ENCODE peak calls at places on chromosomes 6 and 20, in eight cellular contexts. R is colonic mucosa; S is tibial artery; K is uterus; D is fibroblast of lung; H is suprapubic skin; P is naive thymus-derived CD4-positive, alpha-beta T cell; E is GM23248. O is an unnamed sample. For H3K4me1, the result is how much of the 10 kb centered on the place peaks cover.

GRCh38 chr6:150076196-150076893 is 7.4 kb upstream of the ULBP3 start:
- DNase-seq in S (no peak), K (no peak), E (peak), H (no peak), P (no peak), D (peak), R (no peak), O (no peak)

GRCh38 chr6:26194329-26194701 is 107.1 kb downstream of the HFE start:
- DNase-seq in D (no peak), R (no peak), P (no peak), S (no peak), H (no peak), E (no peak), K (no peak), O (no peak)

GRCh38 chr6:136111831-136112230 is 138.3 kb downstream of the MTFR2 start:
- DNase-seq in S (no peak), D (no peak), P (no peak), E (no peak), K (no peak), R (no peak), H (no peak), O (no peak)

GRCh38 chr6:42819803-42820508 is 38.1 kb downstream of the BICRAL start:
- DNase-seq in K (peak), H (no peak), D (no peak), R (no peak), P (peak), E (peak), S (no peak), O (peak)

GRCh38 chr20:32823737-32824588 is 4.2 kb downstream of the MAPRE1 start:
- DNase-seq in E (peak), K (no peak), P (no peak), H (no peak), D (peak), R (no peak), S (no peak), O (no peak)

GRCh38 chr20:52031574-52032303 is 159.8 kb downstream of the ZFP64 start:
- DNase-seq in K (no peak), E (peak), D (peak), P (no peak), R (peak), S (no peak), H (no peak), O (peak)

GRCh38 chr6:51743999-51744398 is 343.4 kb downstream of the PKHD1 start:
- DNase-seq in K (no peak), D (no peak), S (no peak), R (no peak), H (no peak), E (no peak), P (no peak), O (no peak)

GRCh38 chr6:37049990-37050853 is 44.8 kb downstream of the FGD2 start:
- DNase-seq in E (no peak), S (peak), D (no peak), K (peak), H (peak), R (peak), P (peak), O (peak)

GRCh38 chr6:129994410-129994809 is 24.0 kb upstream of the L3MBTL3 start:
- DNase-seq in K (no peak), D (no peak), H (no peak), R (no peak), S (no peak), P (no peak), E (no peak), O (no peak)

GRCh38 chr6:115666997-115667396 is 393.7 kb downstream of the FRK start:
- DNase-seq in S (no peak), H (no peak), E (no peak), D (no peak), R (no peak), K (no peak), P (no peak), O (no peak)

GRCh38 chr20:59207742-59208357 is 44.2 kb downstream of the ZNF831 start:
- DNase-seq in H (no peak), S (no peak), R (peak), E (peak), K (no peak), D (no peak), P (peak), O (peak)

GRCh38 chr6:158605266-158605878 is 39.2 kb downstream of the DYNLT1 start:
- DNase-seq in E (peak), K (peak), R (peak), P (peak), D (peak), H (no peak), S (peak), O (peak)

GRCh38 chr20:55058938-55059337 is 583.5 kb downstream of the DOK5 start:
- DNase-seq in D (no peak), H (no peak), S (no peak), R (no peak), E (no peak), P (no peak), K (no peak), O (no peak)

GRCh38 chr20:62642666-62643520 is 590 bp downstream of the SLCO4A1 start:
- DNase-seq in R (peak), H (no peak), D (peak), E (peak), P (peak), S (no peak), K (no peak), O (peak)

GRCh38 chr6:134046054-134046453 is 6.4 kb downstream of the SLC2A12 start:
- DNase-seq in R (no peak), E (peak), H (no peak), K (no peak), S (no peak), P (no peak), D (peak), O (no peak)

GRCh38 chr20:9503530-9504251 is 10.7 kb upstream of the LAMP5 start:
- DNase-seq in P (no peak), S (no peak), E (peak), D (peak), K (no peak), H (no peak), R (no peak), O (no peak)

GRCh38 chr20:61753196-61753942 is 312.3 kb downstream of the TAF4 start:
- DNase-seq in H (no peak), E (peak), P (no peak), D (peak), R (no peak), K (no peak), S (no peak), O (no peak)

GRCh38 chr20:63733117-63733516 is 3.3 kb upstream of the LIME1 start:
- DNase-seq in S (no peak), E (no peak), H (peak), P (no peak), K (no peak), D (no peak), R (no peak), O (no peak)

GRCh38 chr6:17519120-17519519 is 81.0 kb upstream of the FAM8A1 start:
- DNase-seq in P (no peak), H (no peak), R (no peak), E (peak), K (no peak), S (no peak), D (peak), O (no peak)

GRCh38 chr20:21208999-21209398 is 83.1 kb downstream of the KIZ start:
- DNase-seq in K (no peak), D (no peak), E (no peak), S (no peak), P (no peak), R (no peak), H (no peak), O (no peak)

GRCh38 chr6:159633196-159633595 is 59.8 kb downstream of the SOD2 start:
- DNase-seq in P (no peak), E (peak), R (no peak), D (peak), S (no peak), K (no peak), H (no peak), O (no peak)

GRCh38 chr20:39941235-39941634 is 747.8 kb downstream of the MAFB start:
- DNase-seq in K (no peak), D (no peak), P (no peak), E (no peak), R (no peak), S (peak), H (no peak), O (no peak)

GRCh38 chr20:21006611-21007010 is 99.5 kb downstream of the LINC00237 start:
- DNase-seq in D (no peak), K (no peak), E (no peak), R (no peak), H (no peak), S (no peak), P (no peak), O (no peak)

GRCh38 chr6:131979515-131980337 is 28.6 kb upstream of the CCN2 start:
- DNase-seq in K (no peak), R (no peak), P (no peak), E (peak), D (peak), S (no peak), H (no peak), O (no peak)

GRCh38 chr6:100617633-100618348 is 153.1 kb upstream of the SIM1 start:
- DNase-seq in K (no peak), H (no peak), S (no peak), D (no peak), E (peak), R (no peak), P (no peak), O (no peak)

GRCh38 chr6:131754088-131754487 is 43.3 kb upstream of the CTAGE9 start:
- DNase-seq in R (no peak), K (no peak), D (peak), H (no peak), E (peak), P (no peak), S (no peak), O (no peak)

GRCh38 chr6:36355819-36356218 is 19.1 kb upstream of the BNIP5 start:
- DNase-seq in K (no peak), R (no peak), P (no peak), D (peak), S (no peak), H (no peak), E (no peak), O (no peak)

GRCh38 chr20:47287609-47288144 is 68.8 kb downstream of the ZMYND8 start:
- DNase-seq in P (no peak), D (no peak), K (no peak), E (no peak), R (no peak), H (no peak), S (no peak), O (no peak)

GRCh38 chr6:125780540-125781306 is 10.0 kb upstream of the NCOA7 start:
- DNase-seq in P (peak), E (peak), K (peak), D (peak), H (no peak), R (peak), S (peak), O (peak)

GRCh38 chr20:52267418-52267817 is 75.8 kb upstream of the ZFP64 start:
- DNase-seq in H (no peak), S (no peak), D (no peak), R (no peak), P (no peak), K (no peak), E (no peak), O (no peak)

GRCh38 chr6:127340171-127340570 is 3.2 kb downstream of the ECHDC1 start:
- DNase-seq in E (no peak), R (no peak), S (no peak), H (no peak), D (no peak), P (no peak), K (no peak), O (no peak)
- H3K4me1 ChIP-seq in E (under half), R (under half), S (under half), H (under half), D (under half), P (under half), K (under half), O (under half)

GRCh38 chr6:87590989-87591388 is 1.1 kb downstream of the ORC3 start:
- DNase-seq in D (peak), P (no peak), S (no peak), R (no peak), E (peak), H (no peak), K (no peak), O (no peak)

GRCh38 chr6:87586371-87587077 is 3.3 kb downstream of the RARS2 start:
- DNase-seq in E (no peak), H (no peak), R (no peak), D (peak), P (no peak), S (no peak), K (no peak), O (no peak)

GRCh38 chr6:87588756-87589407 is 905 bp downstream of the RARS2 start:
- DNase-seq in D (peak), R (no peak), K (no peak), E (peak), H (no peak), P (no peak), S (no peak), O (no peak)

GRCh38 chr6:87590417-87590880 is 514 bp downstream of the ORC3 start:
- DNase-seq in P (no peak), R (no peak), H (no peak), E (no peak), K (no peak), S (no peak), D (no peak), O (no peak)

GRCh38 chr6:87589693-87590416 is at the start of the genes ORC3 and RARS2:
- DNase-seq in K (peak), S (peak), D (peak), R (peak), E (peak), H (peak), P (peak), O (peak)
- H3K27ac ChIP-seq in K (peak), S (peak), D (peak), R (peak), E (peak), H (peak), P (peak), O (peak)

GRCh38 chr20:50913976-50914375 is 17.3 kb downstream of the ADNP start:
- DNase-seq in H (no peak), S (no peak), P (no peak), K (no peak), R (no peak), D (peak), E (peak), O (peak)
- H3K4me1 ChIP-seq in H (half or more), S (under half), P (under half), K (under half), R (under half), D (under half), E (half or more), O (half or more)

DNA sequence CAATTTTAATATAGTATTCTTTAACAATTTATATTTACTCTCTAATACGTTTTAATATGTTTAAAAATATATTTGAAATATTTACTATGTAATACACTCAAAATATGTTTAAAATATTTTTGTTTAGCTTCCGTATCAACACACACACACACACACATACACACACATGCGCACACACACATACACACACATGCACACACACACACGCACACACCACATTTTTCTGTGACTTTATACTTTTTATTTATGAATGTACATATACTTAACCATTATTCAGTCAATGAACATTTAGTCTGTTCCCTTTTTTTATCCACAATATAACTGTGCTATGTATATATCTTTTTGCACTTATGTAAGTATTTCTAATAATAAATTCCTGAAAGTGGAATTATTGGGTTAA is 15.7 kb downstream of the OR2B6 start:
- DNase-seq in S (no peak), P (no peak), E (no peak), R (no peak), D (no peak), H (no peak), K (no peak), O (no peak)
- H3K27ac ChIP-seq in S (no peak), P (no peak), E (no peak), R (no peak), D (no peak), H (no peak), K (no peak), O (no peak)

GRCh38 chr6:14381225-14381887 is 263.8 kb downstream of the CD83 start:
- DNase-seq in S (no peak), D (no peak), K (no peak), R (no peak), H (no peak), P (no peak), E (no peak), O (no peak)

GRCh38 chr6:14386263-14386981 is 268.9 kb downstream of the CD83 start:
- DNase-seq in S (no peak), P (no peak), K (no peak), D (no peak), E (no peak), R (no peak), H (no peak), O (no peak)

GRCh38 chr6:14382381-14383236 is 265.0 kb downstream of the CD83 start:
- DNase-seq in R (no peak), D (no peak), H (no peak), S (no peak), P (no peak), K (no peak), E (no peak), O (no peak)

GRCh38 chr6:14383393-14384174 is 266.0 kb downstream of the CD83 start:
- DNase-seq in K (no peak), E (no peak), R (no peak), P (no peak), H (no peak), S (no peak), D (no peak), O (no peak)

GRCh38 chr6:14384175-14384949 is 266.8 kb downstream of the CD83 start:
- DNase-seq in S (no peak), P (no peak), E (no peak), H (no peak), K (no peak), R (no peak), D (no peak), O (no peak)
- H3K4me1 ChIP-seq in S (under half), P (under half), E (under half), H (under half), K (under half), R (under half), D (under half), O (under half)

GRCh38 chr20:37123441-37123840 is 27.6 kb upstream of the RBL1 start:
- DNase-seq in D (no peak), R (no peak), S (no peak), E (no peak), K (no peak), H (no peak), P (no peak), O (no peak)
- H3K27ac ChIP-seq in D (no peak), R (no peak), S (no peak), E (no peak), K (no peak), H (no peak), P (no peak), O (no peak)

GRCh38 chr20:33944914-33945313 is 48.8 kb upstream of the RALY start:
- DNase-seq in K (no peak), S (no peak), E (no peak), H (no peak), P (no peak), D (peak), R (no peak), O (no peak)

GRCh38 chr20:33936651-33937050 is 57.1 kb upstream of the RALY start:
- DNase-seq in P (no peak), E (no peak), H (no peak), K (no peak), D (no peak), S (no peak), R (no peak), O (no peak)

GRCh38 chr20:33945391-33946079 is 48.2 kb upstream of the RALY start:
- DNase-seq in H (no peak), P (no peak), D (peak), K (no peak), R (no peak), E (peak), S (no peak), O (no peak)

GRCh38 chr20:33940701-33941100 is 53.0 kb upstream of the RALY start:
- DNase-seq in K (no peak), S (no peak), P (no peak), R (no peak), E (no peak), H (no peak), D (no peak), O (no peak)
- H3K4me1 ChIP-seq in K (under half), S (under half), P (under half), R (under half), E (under half), H (under half), D (under half), O (under half)

GRCh38 chr6:40898073-40898472 is 140.9 kb downstream of the UNC5CL start:
- DNase-seq in S (no peak), R (no peak), D (no peak), K (no peak), P (no peak), E (no peak), H (no peak), O (no peak)

GRCh38 chr6:40899684-40900155 is 139.3 kb downstream of the UNC5CL start:
- DNase-seq in E (no peak), K (no peak), P (no peak), H (no peak), S (no peak), R (peak), D (no peak), O (no peak)

GRCh38 chr6:40894962-40895799 is 143.8 kb downstream of the UNC5CL start:
- DNase-seq in D (peak), P (no peak), K (peak), H (no peak), S (peak), E (peak), R (peak), O (no peak)

GRCh38 chr6:40897390-40898003 is 141.5 kb downstream of the UNC5CL start:
- DNase-seq in D (no peak), H (no peak), P (no peak), K (no peak), E (no peak), R (no peak), S (no peak), O (no peak)

GRCh38 chr6:40896696-40897095 is 142.3 kb downstream of the UNC5CL start:
- DNase-seq in R (no peak), P (no peak), E (no peak), D (no peak), K (no peak), H (no peak), S (no peak), O (no peak)
- H3K27ac ChIP-seq in R (no peak), P (no peak), E (no peak), D (no peak), K (no peak), H (no peak), S (no peak), O (no peak)

O was measured in CD4-positive, CD25-positive, alpha-beta regulatory T cell.